ENCODE peak calls at places on chromosomes 6 and 20, in ten cellular contexts. L is astrocyte, J is A673, X is fibroblast of lung, M is kidney, C is heart right ventricle, O is lower lobe of right lung, A is H9, K is mammary epithelial cell, Z is ovary. D is an unnamed sample.

GRCh38 chr6:21931641-21932335 is 338.2 kb downstream of the SOX4 start:
- DNase-seq in X (peak; percentile 89), K (peak; percentile 82), A (no peak), L (peak; percentile 88), M (no peak), C (no peak), O (no peak), Z (no peak), J (no peak), D (no peak)

GRCh38 chr6:127879685-127880084 is 21.2 kb downstream of the THEMIS start:
- DNase-seq in Z (no peak), K (no peak), X (peak; percentile 49), C (no peak), M (no peak), O (no peak), L (peak; percentile 34), A (peak; percentile 91), J (no peak), D (peak; percentile 43)

GRCh38 chr20:25023316-25023715 is 30.8 kb upstream of the APMAP start:
- DNase-seq in M (peak; percentile 44), O (no peak), A (no peak), C (no peak), J (no peak), K (no peak), X (no peak), Z (no peak), L (no peak), D (no peak)

GRCh38 chr6:37137881-37138568 is 31.9 kb upstream of the PIM1 start:
- DNase-seq in C (no peak), K (no peak), Z (no peak), M (no peak), L (peak; percentile 94), J (no peak), O (no peak), A (peak; percentile 94), X (peak; percentile 94), D (no peak)

GRCh38 chr6:17393335-17394191 is at the start of gene CAP2:
- DNase-seq in K (peak; percentile 62), Z (peak; percentile 37), O (peak; percentile 64), M (peak; percentile 82), C (peak; percentile 76), A (peak; percentile 86), X (peak; percentile 80), L (peak; percentile 69), J (peak; percentile 88), D (peak; percentile 61)

GRCh38 chr6:38730136-38730862 is 15.2 kb downstream of the DNAH8 start:
- DNase-seq in X (no peak), A (no peak), C (no peak), Z (no peak), O (no peak), M (no peak), J (peak; percentile 38), L (no peak), K (no peak), D (no peak)

GRCh38 chr20:5789827-5790226 is 39.6 kb downstream of the SHLD1 start:
- DNase-seq in X (no peak), O (peak; percentile 47), A (no peak), Z (no peak), K (no peak), J (no peak), M (no peak), L (no peak), C (no peak), D (no peak)

GRCh38 chr20:11304811-11305210 is 612.9 kb upstream of the BTBD3 start:
- DNase-seq in C (no peak), A (no peak), J (no peak), Z (no peak), O (no peak), K (no peak), M (no peak), X (no peak), L (no peak), D (no peak)

GRCh38 chr20:34907616-34908469 is 31.4 kb downstream of the ACSS2 start:
- DNase-seq in K (peak; percentile 95), A (no peak), M (peak; percentile 88), L (peak; percentile 84), X (peak; percentile 89), C (peak; percentile 72), J (peak; percentile 89), Z (peak; percentile 54), O (no peak), D (peak; percentile 79)

GRCh38 chr20:63306673-63307537 is 13.9 kb downstream of the COL20A1 start:
- DNase-seq in J (no peak), K (no peak), X (no peak), M (no peak), A (no peak), C (no peak), O (no peak), Z (no peak), L (no peak), D (no peak)

GRCh38 chr20:60977896-60978295 is 274.2 kb upstream of the CDH4 start:
- DNase-seq in M (no peak), A (no peak), J (no peak), Z (no peak), L (no peak), O (no peak), C (no peak), K (no peak), X (no peak), D (no peak)
- H3K4me1 ChIP-seq in M (no peaks in the 10 kb centered on the region), A (no peaks in the 10 kb centered on the region), J (no peaks in the 10 kb centered on the region), Z (no peaks in the 10 kb centered on the region), L (no peaks in the 10 kb centered on the region), O (no peaks in the 10 kb centered on the region), C (no peaks in the 10 kb centered on the region), K (no peaks in the 10 kb centered on the region), X (no peaks in the 10 kb centered on the region), D (no peaks in the 10 kb centered on the region)

DNA sequence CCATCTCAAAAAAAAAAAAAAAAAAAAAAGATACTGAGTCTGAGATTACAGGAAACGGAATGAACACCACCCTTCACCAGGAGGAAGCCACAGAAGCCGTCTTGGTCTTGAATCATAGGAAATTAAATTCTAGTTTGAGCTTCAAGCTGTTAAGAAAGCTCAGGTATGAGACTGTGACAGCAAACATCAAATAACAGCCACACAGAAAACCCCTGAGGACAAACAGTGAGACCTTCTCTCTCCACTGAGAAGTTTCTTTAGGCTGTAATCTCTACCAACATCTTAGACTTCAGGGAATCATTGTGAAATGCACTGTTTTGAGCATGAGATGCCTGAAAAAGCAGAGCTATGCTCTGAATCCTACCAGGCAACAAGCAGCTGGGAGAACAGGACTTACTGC is 30.8 kb downstream of the PDE10A start:
- DNase-seq in M (no peak), A (no peak), L (no peak), X (no peak), J (no peak), O (no peak), C (no peak), K (no peak), Z (no peak), D (no peak)
- H3K27ac ChIP-seq in M (no peak overlapping the region), A (no peak overlapping the region), L (no peak overlapping the region), X (no peak overlapping the region), J (no peak overlapping the region), O (no peak overlapping the region), C (no peak overlapping the region), K (no peak overlapping the region), Z (no peak overlapping the region), D (no peak overlapping the region)

GRCh38 chr6:3407840-3408239 is 49.0 kb downstream of the SLC22A23 start:
- DNase-seq in L (no peak), M (no peak), C (no peak), O (no peak), J (no peak), A (no peak), X (no peak), K (no peak), Z (no peak), D (no peak)
- H3K4me1 ChIP-seq in L (peaks cover 7% of the 10 kb centered on the region), M (peaks cover 32% of the 10 kb centered on the region), C (no peaks in the 10 kb centered on the region), O (peaks cover 44% of the 10 kb centered on the region), J (no peaks in the 10 kb centered on the region), A (peaks cover 15% of the 10 kb centered on the region), X (no peaks in the 10 kb centered on the region), K (peaks cover 18% of the 10 kb centered on the region), Z (peaks cover 4% of the 10 kb centered on the region), D (no peaks in the 10 kb centered on the region)

DNA sequence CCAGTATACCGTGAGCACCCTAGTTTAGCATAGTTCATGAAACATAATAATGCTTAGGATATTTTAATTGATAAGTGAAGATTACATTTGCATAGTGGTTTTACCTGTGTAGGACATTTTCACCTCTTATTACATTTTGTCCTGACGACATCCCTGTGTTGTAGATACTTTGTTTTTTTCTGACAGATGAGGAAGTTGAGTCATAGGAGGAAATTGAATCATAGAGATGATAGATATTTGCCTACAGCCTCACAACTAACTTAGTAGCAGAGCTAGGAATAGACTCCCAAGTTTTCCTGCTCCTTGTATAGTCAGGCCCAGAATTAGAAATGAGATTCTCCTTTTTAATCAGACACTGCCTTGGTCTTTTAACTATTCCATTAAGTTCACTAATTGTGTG is 100.5 kb upstream of the SUPT3H start:
- DNase-seq in X (peak; percentile 73), J (no peak), C (no peak), O (no peak), L (peak; percentile 68), Z (no peak), K (peak; percentile 74), M (no peak), A (no peak), D (no peak)
- H3K27ac ChIP-seq in X (no peak overlapping the region), J (no peak overlapping the region), C (no peak overlapping the region), O (no peak overlapping the region), L (peak overlapping the region; percentile 25), Z (no peak overlapping the region), K (peak overlapping the region; percentile 28), M (no peak overlapping the region), A (no peak overlapping the region), D (no peak overlapping the region)

GRCh38 chr6:46655803-46656202 is 3.0 kb downstream of the SLC25A27 start:
- DNase-seq in X (no peak), M (no peak), C (no peak), Z (no peak), A (peak; percentile 81), J (peak; percentile 28), O (no peak), L (no peak), K (no peak), D (no peak)

GRCh38 chr6:46657642-46658041 is 4.9 kb downstream of the SLC25A27 start:
- DNase-seq in O (no peak), Z (no peak), C (no peak), A (no peak), X (no peak), J (no peak), L (no peak), M (no peak), K (no peak), D (no peak)

DNA sequence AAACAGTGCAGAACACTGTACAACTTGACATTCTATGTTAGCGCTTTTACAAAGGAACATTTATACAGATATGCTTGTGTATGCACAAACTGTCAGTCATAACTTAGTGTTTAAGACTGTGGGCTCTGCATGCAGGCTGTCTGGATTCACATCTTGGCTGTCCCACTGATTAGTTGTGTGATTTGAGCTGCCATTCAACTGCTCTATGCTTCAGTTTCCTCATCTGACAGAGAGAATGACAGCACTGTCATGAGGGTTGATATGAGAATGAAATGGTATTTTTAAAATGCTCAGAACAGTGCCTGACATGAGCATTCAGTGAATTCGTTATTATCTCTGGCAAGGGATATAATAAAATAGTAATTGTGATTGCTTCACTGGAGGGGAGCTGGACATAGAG is 8.7 kb downstream of the SLC25A27 start:
- DNase-seq in A (no peak), J (no peak), Z (no peak), L (no peak), C (no peak), M (no peak), O (no peak), K (no peak), X (no peak), D (no peak)
- H3K4me1 ChIP-seq in A (no peaks in the 10 kb centered on the region), J (no peaks in the 10 kb centered on the region), Z (no peaks in the 10 kb centered on the region), L (no peaks in the 10 kb centered on the region), C (no peaks in the 10 kb centered on the region), M (no peaks in the 10 kb centered on the region), O (no peaks in the 10 kb centered on the region), K (no peaks in the 10 kb centered on the region), X (no peaks in the 10 kb centered on the region), D (no peaks in the 10 kb centered on the region)

GRCh38 chr6:121651420-121651819 is 216.0 kb downstream of the GJA1 start:
- DNase-seq in M (no peak), A (no peak), Z (no peak), C (peak; percentile 16), L (peak; percentile 20), J (no peak), X (peak; percentile 37), O (no peak), K (no peak), D (no peak)
- H3K27ac ChIP-seq in M (no peak overlapping the region), A (no peak overlapping the region), Z (no peak overlapping the region), C (no peak overlapping the region), L (no peak overlapping the region), J (no peak overlapping the region), X (no peak overlapping the region), O (peak overlapping the region; percentile 13), K (no peak overlapping the region), D (no peak overlapping the region)